ENCODE peak calls at places on chromosomes 2 and 18, in ten cellular contexts. G, C, S, D, A, U, K, F, E and P are unnamed samples.

GRCh38 chr2:47373747-47374146 is 29.2 kb upstream of the MSH2 start:
- DNase-seq in G (no peak), C (no peak), S (no peak), D (no peak), A (peak; percentile 17), U (no peak), K (no peak), F (no peak), E (no peak), P (no peak)

GRCh38 chr18:68436485-68436884 is 278.4 kb downstream of the TMX3 start:
- DNase-seq in G (no peak), C (peak; percentile 28), S (no peak), D (no peak), A (peak; percentile 80), U (peak; percentile 77), K (no peak), F (peak; percentile 61), E (no peak), P (no peak)

GRCh38 chr2:45612741-45613140 is 1.7 kb upstream of the SRBD1 start:
- DNase-seq in G (no peak), C (peak; percentile 15), S (no peak), D (no peak), A (peak; percentile 42), U (no peak), K (no peak), F (peak; percentile 37), E (no peak), P (no peak)

GRCh38 chr2:118936286-118936685 is 5.7 kb upstream of the MARCO start:
- DNase-seq in G (no peak), C (no peak), S (no peak), D (no peak), A (no peak), U (no peak), K (no peak), F (no peak), E (no peak), P (no peak)

GRCh38 chr18:70333316-70333715 is 44.5 kb downstream of the SOCS6 start:
- DNase-seq in G (no peak), C (no peak), S (no peak), D (no peak), A (no peak), U (no peak), K (no peak), F (no peak), E (no peak), P (no peak)

GRCh38 chr2:158967731-158968395 is 577 bp upstream of the TANC1 start:
- DNase-seq in G (no peak), C (no peak), S (no peak), D (no peak), A (peak; percentile 37), U (peak; percentile 69), K (peak; percentile 44), F (peak; percentile 66), E (no peak), P (peak; percentile 61)

GRCh38 chr2:174561283-174562275 is 36.0 kb downstream of the WIPF1 start:
- DNase-seq in G (no peak), C (no peak), S (peak; percentile 16), D (no peak), A (no peak), U (peak; percentile 85), K (peak; percentile 41), F (peak; percentile 66), E (no peak), P (no peak)

GRCh38 chr2:69213201-69213600 is 173.8 kb downstream of the GFPT1 start:
- DNase-seq in G (no peak), C (no peak), S (no peak), D (no peak), A (no peak), U (no peak), K (no peak), F (peak; percentile 29), E (no peak), P (no peak)

GRCh38 chr2:120985997-120986651 is 250.5 kb downstream of the GLI2 start:
- DNase-seq in G (no peak), C (no peak), S (no peak), D (no peak), A (no peak), U (no peak), K (no peak), F (no peak), E (peak; percentile 73), P (no peak)

GRCh38 chr2:149877913-149878312 is 290.3 kb upstream of the MMADHC start:
- DNase-seq in G (no peak), C (no peak), S (no peak), D (no peak), A (peak; percentile 63), U (peak; percentile 53), K (no peak), F (peak; percentile 41), E (no peak), P (no peak)

GRCh38 chr2:47272031-47272864 is 117.1 kb upstream of the STPG4 start:
- DNase-seq in G (peak; percentile 32), C (peak; percentile 67), S (no peak), D (no peak), A (peak; percentile 46), U (peak; percentile 64), K (peak; percentile 71), F (peak; percentile 39), E (peak; percentile 94), P (peak; percentile 83)

GRCh38 chr2:38180754-38181153 is 104.8 kb upstream of the CYP1B1 start:
- DNase-seq in G (no peak), C (no peak), S (no peak), D (no peak), A (no peak), U (no peak), K (no peak), F (no peak), E (no peak), P (no peak)

GRCh38 chr2:9174771-9175441 is 31.7 kb upstream of the ASAP2 start:
- DNase-seq in G (no peak), C (peak; percentile 50), S (peak; percentile 33), D (no peak), A (peak; percentile 73), U (peak; percentile 95), K (peak; percentile 82), F (peak; percentile 92), E (no peak), P (peak; percentile 61)

GRCh38 chr2:77520981-77521380 is 1.2 kb downstream of the LRRTM4 start:
- DNase-seq in G (no peak), C (no peak), S (no peak), D (no peak), A (no peak), U (no peak), K (no peak), F (no peak), E (no peak), P (no peak)

GRCh38 chr2:88967844-88968243 is 276.4 kb downstream of the RPIA start:
- DNase-seq in G (no peak), C (peak; percentile 58), S (no peak), D (no peak), A (peak; percentile 90), U (no peak), K (no peak), F (no peak), E (no peak), P (no peak)
- TF ChIP-seq CTCF in G (no peak), C (no peak), S (peak; percentile 35), D (no peak), A (peak; percentile 46), U (peak; percentile 10), K (no peak), F (peak; percentile 15), E (no peak), P (no peak)

GRCh38 chr2:53475320-53475719 is 292.3 kb upstream of the CHAC2 start:
- DNase-seq in G (no peak), C (peak; percentile 86), S (no peak), D (no peak), A (peak; percentile 81), U (peak; percentile 67), K (no peak), F (peak; percentile 75), E (no peak), P (no peak)

GRCh38 chr2:53476800-53477199 is 290.8 kb upstream of the CHAC2 start:
- DNase-seq in G (no peak), C (no peak), S (no peak), D (no peak), A (peak; percentile 26), U (no peak), K (no peak), F (no peak), E (no peak), P (no peak)

GRCh38 chr2:53473762-53474161 is 293.8 kb upstream of the CHAC2 start:
- DNase-seq in G (no peak), C (no peak), S (no peak), D (no peak), A (no peak), U (no peak), K (no peak), F (peak; percentile 60), E (no peak), P (no peak)

GRCh38 chr2:53475766-53476165 is 291.8 kb upstream of the CHAC2 start:
- DNase-seq in G (no peak), C (no peak), S (no peak), D (no peak), A (no peak), U (peak; percentile 20), K (no peak), F (no peak), E (no peak), P (no peak)

DNA sequence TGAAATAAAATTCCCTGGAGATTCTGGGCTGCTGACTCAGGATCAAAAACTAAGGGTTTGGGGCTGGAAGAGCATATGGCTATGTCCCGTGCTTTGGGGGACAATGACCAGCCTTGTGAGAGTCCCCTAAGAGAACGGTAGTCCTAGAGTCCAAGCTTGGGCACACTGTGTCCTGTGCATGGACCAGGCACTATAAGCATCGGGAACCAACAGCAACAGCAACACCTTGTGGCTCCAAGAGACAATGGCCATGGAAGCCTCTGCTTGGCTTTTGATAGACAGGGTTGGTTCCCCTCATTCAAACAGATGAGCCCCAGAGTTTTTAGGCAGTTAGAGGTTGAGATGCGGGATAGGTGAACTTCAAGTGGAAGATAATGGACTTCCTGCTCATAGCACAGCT is 294.4 kb upstream of the CHAC2 start:
- DNase-seq in G (no peak), C (no peak), S (no peak), D (no peak), A (peak; percentile 22), U (no peak), K (no peak), F (no peak), E (no peak), P (peak; percentile 45)
- TF ChIP-seq CTCF in G (no peak), C (no peak), S (peak; percentile 25), D (peak; percentile 33), A (peak; percentile 45), U (no peak), K (no peak), F (peak; percentile 18), E (no peak), P (peak; percentile 60)

DNA sequence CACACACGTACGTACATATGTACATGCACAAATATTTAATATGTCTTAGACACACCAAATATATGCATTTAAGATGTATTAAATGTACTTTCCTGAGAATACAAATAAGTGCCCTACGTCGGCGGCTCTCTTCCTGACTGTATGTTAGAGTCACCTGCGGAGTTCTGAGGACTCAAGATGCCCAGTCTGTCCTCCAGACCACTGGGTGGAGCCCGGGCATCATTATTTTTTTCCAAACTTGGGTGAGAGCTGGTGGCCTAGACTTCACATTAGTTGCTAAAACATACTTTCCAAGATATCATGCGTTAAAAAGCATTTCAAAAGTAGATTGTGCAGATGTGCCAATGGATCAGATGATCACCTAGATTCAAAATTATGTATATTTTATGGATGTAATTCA is 2.9 kb downstream of the IL18R1 start:
- DNase-seq in G (no peak), C (no peak), S (no peak), D (no peak), A (no peak), U (no peak), K (no peak), F (no peak), E (no peak), P (no peak)
- TF ChIP-seq CTCF in G (no peak), C (no peak), S (no peak), D (no peak), A (no peak), U (no peak), K (no peak), F (no peak), E (no peak), P (no peak)

GRCh38 chr18:30999186-30999585 is 43.4 kb downstream of the DSC3 start:
- DNase-seq in G (no peak), C (no peak), S (no peak), D (no peak), A (no peak), U (no peak), K (no peak), F (no peak), E (no peak), P (no peak)
- TF ChIP-seq CTCF in G (no peak), C (no peak), S (no peak), D (no peak), A (no peak), U (no peak), K (no peak), F (peak; percentile 16), E (no peak), P (no peak)